ENCODE peak calls at places on chromosomes 12 and 14, in four cellular contexts. One of them, this sample, is unnamed.

GRCh38 chr14:102588821-102589220 is 3.6 kb upstream of the RCOR1 start:
- DNase-seq in GM23338: no peak
- DNase-seq in epithelial cell of proximal tubule: no peak
- DNase-seq in foreskin fibroblast: no peak
- DNase-seq in this sample: no peak

GRCh38 chr12:57471-57980 is 9.0 kb upstream of the IQSEC3 start:
- DNase-seq in foreskin fibroblast: no peak
- DNase-seq in epithelial cell of proximal tubule: no peak
- DNase-seq in GM23338: peak; percentile 9
- DNase-seq in this sample: no peak

GRCh38 chr12:42498549-42499247 is 90.8 kb downstream of the PRICKLE1 start:
- DNase-seq in foreskin fibroblast: no peak
- DNase-seq in epithelial cell of proximal tubule: no peak
- DNase-seq in GM23338: no peak
- DNase-seq in this sample: no peak

GRCh38 chr12:43758247-43758727 is 303 bp downstream of the PUS7L start:
- DNase-seq in GM23338: peak; percentile 36
- DNase-seq in epithelial cell of proximal tubule: peak; percentile 0
- DNase-seq in foreskin fibroblast: no peak
- DNase-seq in this sample: peak; percentile 9

GRCh38 chr14:64253672-64254071 is 40.5 kb downstream of the ESR2 start:
- DNase-seq in GM23338: no peak
- DNase-seq in epithelial cell of proximal tubule: no peak
- DNase-seq in foreskin fibroblast: peak; percentile 46
- DNase-seq in this sample: no peak

GRCh38 chr12:13179159-13180074 is 17.1 kb upstream of the EMP1 start:
- DNase-seq in foreskin fibroblast: no peak
- DNase-seq in GM23338: peak; percentile 69
- DNase-seq in epithelial cell of proximal tubule: no peak
- DNase-seq in this sample: no peak

GRCh38 chr12:20269352-20270067 is 98.8 kb upstream of the PDE3A start:
- DNase-seq in GM23338: no peak
- DNase-seq in epithelial cell of proximal tubule: no peak
- DNase-seq in foreskin fibroblast: no peak
- DNase-seq in this sample: no peak

GRCh38 chr14:68670344-68670725 is 122.5 kb downstream of the ZFP36L1 start:
- DNase-seq in epithelial cell of proximal tubule: no peak
- DNase-seq in GM23338: no peak
- DNase-seq in foreskin fibroblast: no peak
- DNase-seq in this sample: no peak

GRCh38 chr14:54933006-54933405 is 30.4 kb upstream of the GCH1 start:
- DNase-seq in GM23338: no peak
- DNase-seq in epithelial cell of proximal tubule: no peak
- DNase-seq in foreskin fibroblast: no peak
- DNase-seq in this sample: no peak

GRCh38 chr12:7716391-7716790 is 5.2 kb downstream of the DPPA3 start:
- DNase-seq in foreskin fibroblast: no peak
- DNase-seq in epithelial cell of proximal tubule: no peak
- DNase-seq in GM23338: peak; percentile 59
- DNase-seq in this sample: no peak

GRCh38 chr12:89345830-89346740 is 6.2 kb downstream of the DUSP6 start:
- DNase-seq in epithelial cell of proximal tubule: no peak
- DNase-seq in GM23338: peak; percentile 90
- DNase-seq in foreskin fibroblast: peak; percentile 84
- DNase-seq in this sample: no peak

GRCh38 chr14:55245657-55246268 is 25.5 kb upstream of the FBXO34 start:
- DNase-seq in GM23338: peak; percentile 64
- DNase-seq in epithelial cell of proximal tubule: no peak
- DNase-seq in foreskin fibroblast: no peak
- DNase-seq in this sample: no peak

GRCh38 chr12:89346741-89347324 is 5.5 kb downstream of the DUSP6 start:
- DNase-seq in epithelial cell of proximal tubule: no peak
- DNase-seq in GM23338: peak; percentile 68
- DNase-seq in foreskin fibroblast: peak; percentile 81
- DNase-seq in this sample: no peak

GRCh38 chr12:127025545-127025944 is 1241.4 kb upstream of the TMEM132C start:
- DNase-seq in epithelial cell of proximal tubule: no peak
- DNase-seq in foreskin fibroblast: peak; percentile 0
- DNase-seq in GM23338: no peak
- DNase-seq in this sample: no peak

GRCh38 chr12:102896067-102896466 is 21.0 kb downstream of the PAH start:
- DNase-seq in GM23338: peak; percentile 39
- DNase-seq in epithelial cell of proximal tubule: no peak
- DNase-seq in foreskin fibroblast: no peak
- DNase-seq in this sample: no peak
- H3K4me3 ChIP-seq in GM23338: no peak overlapping the region
- H3K4me3 ChIP-seq in epithelial cell of proximal tubule: no peak overlapping the region
- H3K4me3 ChIP-seq in foreskin fibroblast: no peak overlapping the region
- H3K4me3 ChIP-seq in this sample: no peak overlapping the region

GRCh38 chr12:56102683-56103065 is 1.7 kb upstream of the PA2G4 start:
- DNase-seq in foreskin fibroblast: no peak
- DNase-seq in epithelial cell of proximal tubule: no peak
- DNase-seq in GM23338: no peak
- DNase-seq in this sample: no peak
- H3K4me3 ChIP-seq in foreskin fibroblast: no peak overlapping the region
- H3K4me3 ChIP-seq in epithelial cell of proximal tubule: no peak overlapping the region
- H3K4me3 ChIP-seq in GM23338: no peak overlapping the region
- H3K4me3 ChIP-seq in this sample: no peak overlapping the region

GRCh38 chr12:6547566-6547965 is 8.3 kb downstream of the IFFO1 start:
- DNase-seq in GM23338: no peak
- DNase-seq in epithelial cell of proximal tubule: no peak
- DNase-seq in foreskin fibroblast: no peak
- DNase-seq in this sample: no peak

GRCh38 chr12:6549379-6550151 is 6.3 kb downstream of the IFFO1 start:
- DNase-seq in epithelial cell of proximal tubule: no peak
- DNase-seq in GM23338: no peak
- DNase-seq in foreskin fibroblast: no peak
- DNase-seq in this sample: no peak

GRCh38 chr12:6548556-6549378 is 7.1 kb downstream of the IFFO1 start:
- DNase-seq in foreskin fibroblast: peak; percentile 74
- DNase-seq in epithelial cell of proximal tubule: no peak
- DNase-seq in GM23338: no peak
- DNase-seq in this sample: no peak

GRCh38 chr12:6546016-6546415 is 9.8 kb downstream of the IFFO1 start:
- DNase-seq in foreskin fibroblast: no peak
- DNase-seq in epithelial cell of proximal tubule: no peak
- DNase-seq in GM23338: no peak
- DNase-seq in this sample: no peak

DNA sequence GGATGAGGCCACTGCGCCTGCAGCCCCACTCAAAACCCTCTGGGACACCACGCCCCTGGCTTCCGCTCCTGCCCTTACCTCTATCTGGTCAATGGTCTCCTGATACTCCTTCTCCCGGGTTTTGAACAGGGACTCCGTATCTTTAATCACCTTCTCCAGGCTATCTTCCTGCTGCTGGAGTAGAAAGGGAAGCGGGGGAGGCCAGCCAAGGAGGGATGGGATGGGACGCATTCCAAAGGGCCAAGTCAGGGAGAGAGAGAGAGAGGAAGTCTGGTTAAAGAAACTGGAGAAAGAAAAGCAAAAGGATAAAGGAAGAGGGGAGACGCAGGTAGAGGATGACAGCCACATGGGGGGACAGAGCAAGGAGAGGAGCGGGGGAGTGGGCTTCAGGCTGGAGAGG is 7.9 kb downstream of the IFFO1 start:
- DNase-seq in epithelial cell of proximal tubule: no peak
- DNase-seq in GM23338: no peak
- DNase-seq in foreskin fibroblast: peak; percentile 82
- DNase-seq in this sample: no peak
- H3K4me3 ChIP-seq in epithelial cell of proximal tubule: no peak overlapping the region
- H3K4me3 ChIP-seq in GM23338: no peak overlapping the region
- H3K4me3 ChIP-seq in foreskin fibroblast: no peak overlapping the region
- H3K4me3 ChIP-seq in this sample: no peak overlapping the region

GRCh38 chr12:28575593-28576205 is 385.4 kb downstream of the CCDC91 start:
- DNase-seq in foreskin fibroblast: no peak
- DNase-seq in GM23338: no peak
- DNase-seq in epithelial cell of proximal tubule: no peak
- DNase-seq in this sample: no peak

GRCh38 chr12:28568709-28569108 is 378.5 kb downstream of the CCDC91 start:
- DNase-seq in epithelial cell of proximal tubule: no peak
- DNase-seq in foreskin fibroblast: peak; percentile 73
- DNase-seq in GM23338: no peak
- DNase-seq in this sample: no peak

GRCh38 chr12:28568083-28568482 is 377.8 kb downstream of the CCDC91 start:
- DNase-seq in epithelial cell of proximal tubule: peak; percentile 71
- DNase-seq in foreskin fibroblast: peak; percentile 97
- DNase-seq in GM23338: no peak
- DNase-seq in this sample: peak; percentile 64

GRCh38 chr12:28574746-28575592 is 384.7 kb downstream of the CCDC91 start:
- DNase-seq in GM23338: no peak
- DNase-seq in foreskin fibroblast: no peak
- DNase-seq in epithelial cell of proximal tubule: no peak
- DNase-seq in this sample: no peak

DNA sequence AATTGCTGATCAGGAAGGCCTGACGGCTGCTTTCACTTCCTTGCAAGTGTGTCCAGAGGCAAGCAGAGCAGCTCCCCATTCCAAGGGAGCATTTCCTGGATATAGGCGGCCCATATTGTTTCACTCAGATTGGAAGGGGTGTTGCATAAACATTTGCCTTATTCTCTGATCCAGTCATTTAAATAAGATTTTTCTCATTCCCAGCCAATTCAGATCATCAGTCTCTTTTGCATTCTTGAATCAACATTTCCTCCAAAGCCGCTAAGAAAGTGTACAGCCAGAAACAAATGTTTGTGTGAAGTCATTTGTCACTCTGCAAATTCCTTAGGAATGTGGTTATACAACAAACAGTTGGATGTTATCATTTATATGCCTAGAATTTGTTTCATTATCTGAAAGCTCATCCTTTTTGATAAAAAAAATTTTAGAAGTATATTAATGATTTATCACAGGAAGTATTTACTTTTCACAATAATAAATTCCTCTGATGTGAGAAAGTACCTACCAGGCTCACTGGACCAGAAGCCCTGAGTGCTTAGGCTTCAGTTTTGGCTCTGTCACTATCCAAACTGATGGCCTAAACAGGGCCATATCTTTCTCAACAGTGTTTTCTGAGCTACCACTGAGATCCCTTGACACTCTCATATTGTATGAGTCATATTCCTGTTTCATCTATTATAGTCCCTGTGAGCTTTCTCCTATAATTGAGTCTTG is 379.6 kb downstream of the CCDC91 start:
- DNase-seq in GM23338: no peak
- DNase-seq in epithelial cell of proximal tubule: peak; percentile 59
- DNase-seq in foreskin fibroblast: peak; percentile 59
- DNase-seq in this sample: no peak
- H3K4me3 ChIP-seq in GM23338: no peak overlapping the region
- H3K4me3 ChIP-seq in epithelial cell of proximal tubule: no peak overlapping the region
- H3K4me3 ChIP-seq in foreskin fibroblast: peak overlapping the region; percentile 13
- H3K4me3 ChIP-seq in this sample: no peak overlapping the region

DNA sequence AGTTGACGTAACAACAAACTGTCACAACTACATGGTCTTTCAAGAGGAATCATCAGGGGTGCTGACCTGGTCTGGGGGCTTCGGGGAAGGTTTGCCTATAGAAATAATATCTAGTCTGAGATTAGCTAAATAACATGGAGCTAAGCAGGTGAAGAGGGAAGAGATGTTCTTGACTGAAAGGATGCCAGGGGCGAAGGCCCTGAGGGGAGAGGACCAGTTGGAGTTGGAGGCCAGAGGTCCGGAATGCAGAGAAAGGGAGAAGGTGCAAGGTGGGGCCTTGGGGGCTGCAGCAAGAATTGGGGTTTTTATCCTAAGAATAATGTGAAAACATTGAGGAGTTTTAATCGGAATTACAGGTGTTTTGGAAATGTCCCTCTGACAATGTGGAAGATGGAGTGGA is 68.5 kb upstream of the RIC8B start:
- DNase-seq in epithelial cell of proximal tubule: no peak
- DNase-seq in GM23338: no peak
- DNase-seq in foreskin fibroblast: no peak
- DNase-seq in this sample: no peak
- H3K4me3 ChIP-seq in epithelial cell of proximal tubule: no peak overlapping the region
- H3K4me3 ChIP-seq in GM23338: no peak overlapping the region
- H3K4me3 ChIP-seq in foreskin fibroblast: no peak overlapping the region
- H3K4me3 ChIP-seq in this sample: no peak overlapping the region

GRCh38 chr12:53096761-53097160 is 706 bp upstream of the IGFBP6 start:
- DNase-seq in epithelial cell of proximal tubule: no peak
- DNase-seq in foreskin fibroblast: no peak
- DNase-seq in GM23338: peak; percentile 37
- DNase-seq in this sample: no peak
- H3K4me3 ChIP-seq in epithelial cell of proximal tubule: peak overlapping the region; percentile 72
- H3K4me3 ChIP-seq in foreskin fibroblast: peak overlapping the region; percentile 84
- H3K4me3 ChIP-seq in GM23338: peak overlapping the region; percentile 96
- H3K4me3 ChIP-seq in this sample: peak overlapping the region; percentile 63

GRCh38 chr12:92133795-92134637 is 11.6 kb downstream of the BTG1 start:
- DNase-seq in epithelial cell of proximal tubule: no peak
- DNase-seq in foreskin fibroblast: no peak
- DNase-seq in GM23338: no peak
- DNase-seq in this sample: no peak

GRCh38 chr12:92136021-92136735 is 9.5 kb downstream of the BTG1 start:
- DNase-seq in epithelial cell of proximal tubule: no peak
- DNase-seq in foreskin fibroblast: no peak
- DNase-seq in GM23338: no peak
- DNase-seq in this sample: no peak

GRCh38 chr12:92136883-92137582 is 8.6 kb downstream of the BTG1 start:
- DNase-seq in epithelial cell of proximal tubule: peak; percentile 60
- DNase-seq in GM23338: peak; percentile 48
- DNase-seq in foreskin fibroblast: peak; percentile 81
- DNase-seq in this sample: peak; percentile 58

GRCh38 chr12:92133166-92133565 is 12.5 kb downstream of the BTG1 start:
- DNase-seq in GM23338: no peak
- DNase-seq in epithelial cell of proximal tubule: no peak
- DNase-seq in foreskin fibroblast: no peak
- DNase-seq in this sample: no peak

DNA sequence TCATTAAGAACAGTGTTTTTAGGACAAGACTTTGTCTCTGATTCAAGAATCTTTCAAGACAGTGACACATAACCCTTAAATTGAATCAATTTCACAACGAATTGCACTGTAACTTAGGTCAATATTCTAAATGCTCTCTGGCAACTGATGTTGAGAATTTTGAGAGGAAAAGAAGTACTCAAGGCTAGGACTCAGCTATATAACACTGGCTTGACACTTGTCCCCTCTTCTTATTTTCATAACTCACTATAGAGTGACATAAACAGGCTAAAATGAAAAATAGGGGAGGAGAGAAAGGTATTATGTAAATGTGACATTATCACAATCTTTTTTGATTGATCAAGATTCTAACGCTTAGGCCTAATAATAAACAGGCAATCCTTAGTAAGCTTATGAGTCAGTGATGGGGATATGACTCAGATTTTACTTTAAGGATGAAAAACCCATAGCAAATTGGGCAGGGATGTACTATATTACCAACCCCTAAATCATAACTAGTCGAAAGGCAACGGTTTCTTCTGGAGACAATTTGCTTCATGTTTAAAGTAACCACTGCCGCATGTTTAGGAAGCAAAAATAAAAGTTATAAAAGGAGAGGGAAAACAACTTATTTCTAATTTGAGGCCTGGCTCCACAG is 10.9 kb downstream of the BTG1 start:
- DNase-seq in epithelial cell of proximal tubule: no peak
- DNase-seq in GM23338: no peak
- DNase-seq in foreskin fibroblast: peak; percentile 85
- DNase-seq in this sample: no peak
- H3K4me3 ChIP-seq in epithelial cell of proximal tubule: no peak overlapping the region
- H3K4me3 ChIP-seq in GM23338: no peak overlapping the region
- H3K4me3 ChIP-seq in foreskin fibroblast: no peak overlapping the region
- H3K4me3 ChIP-seq in this sample: no peak overlapping the region

GRCh38 chr14:21537088-21537424 is 10.9 kb upstream of the SALL2 start:
- DNase-seq in GM23338: no peak
- DNase-seq in epithelial cell of proximal tubule: no peak
- DNase-seq in foreskin fibroblast: no peak
- DNase-seq in this sample: no peak
- H3K4me3 ChIP-seq in GM23338: peak overlapping the region; percentile 84
- H3K4me3 ChIP-seq in epithelial cell of proximal tubule: no peak overlapping the region
- H3K4me3 ChIP-seq in foreskin fibroblast: peak overlapping the region; percentile 19
- H3K4me3 ChIP-seq in this sample: no peak overlapping the region